ENCODE peak calls at places on chromosomes 13 and 19, in four cellular contexts. W is HCT116, F is SK-N-SH, J is K562. O is an unnamed sample.

GRCh38 chr13:49893591-49893990 is 42.5 kb downstream of the SPRYD7 start:
- DNase-seq in W (no peak), F (no peak), J (no peak), O (no peak)

GRCh38 chr13:61777281-61777680 is 361.6 kb upstream of the PCDH20 start:
- DNase-seq in W (no peak), F (peak; percentile 22), J (no peak), O (no peak)

GRCh38 chr19:53977991-53978731 is 13.3 kb upstream of the CACNG6 start:
- DNase-seq in W (peak; percentile 40), F (peak; percentile 93), J (peak; percentile 39), O (no peak)

GRCh38 chr19:39060130-39060529 is 24.0 kb upstream of the ACP7 start:
- DNase-seq in W (no peak), F (no peak), J (no peak), O (no peak)

GRCh38 chr19:13799669-13800068 is 4.4 kb downstream of the ZSWIM4 start:
- DNase-seq in W (no peak), F (no peak), J (no peak), O (no peak)

GRCh38 chr19:41407271-41407670 is 9.7 kb downstream of the BCKDHA start:
- DNase-seq in W (no peak), F (no peak), J (no peak), O (no peak)

GRCh38 chr19:35495107-35496064 is 5.1 kb upstream of the KRTDAP start:
- DNase-seq in W (peak; percentile 35), F (peak; percentile 87), J (peak; percentile 94), O (peak; percentile 81)

GRCh38 chr13:42041684-42042035 is 6.8 kb upstream of the DGKH start:
- DNase-seq in W (no peak), F (peak; percentile 75), J (peak; percentile 8), O (peak; percentile 74)

GRCh38 chr19:39590265-39590664 is 12.1 kb upstream of the LGALS13 start:
- DNase-seq in W (no peak), F (no peak), J (no peak), O (no peak)

GRCh38 chr13:44899967-44900366 is 89.3 kb downstream of the NUFIP1 start:
- DNase-seq in W (no peak), F (peak; percentile 43), J (no peak), O (peak; percentile 57)

GRCh38 chr13:78060966-78061365 is 142.3 kb upstream of the EDNRB start:
- DNase-seq in W (no peak), F (no peak), J (no peak), O (no peak)

GRCh38 chr13:111291908-111292307 is 28.5 kb upstream of the TEX29 start:
- DNase-seq in W (no peak), F (no peak), J (no peak), O (no peak)

GRCh38 chr19:2244122-2244411 is 5.1 kb upstream of the AMH start:
- DNase-seq in W (no peak), F (no peak), J (no peak), O (no peak)

GRCh38 chr19:1211494-1212234 is 6.1 kb downstream of the STK11 start:
- DNase-seq in W (no peak), F (no peak), J (peak; percentile 56), O (peak; percentile 16)

GRCh38 chr13:50580684-50581305 is 262.7 kb downstream of the DLEU7 start:
- DNase-seq in W (no peak), F (no peak), J (no peak), O (no peak)

GRCh38 chr19:37519890-37520289 is 13.2 kb downstream of the ZNF793 start:
- DNase-seq in W (no peak), F (no peak), J (no peak), O (no peak)

GRCh38 chr19:21850636-21851255 is 14.8 kb upstream of the ZNF43 start:
- DNase-seq in W (no peak), F (no peak), J (no peak), O (no peak)

GRCh38 chr13:41588899-41589298 is 131.5 kb downstream of the RGCC start:
- DNase-seq in W (peak; percentile 8), F (no peak), J (peak; percentile 41), O (no peak)

GRCh38 chr13:110559429-110559943 is 2.0 kb downstream of the RAB20 start:
- DNase-seq in W (no peak), F (no peak), J (no peak), O (peak; percentile 70)

GRCh38 chr13:43905435-43906031 is 25.8 kb downstream of the LACC1 start:
- DNase-seq in W (peak; percentile 58), F (peak; percentile 63), J (peak; percentile 22), O (peak; percentile 23)

GRCh38 chr19:55212447-55212846 is 3.1 kb upstream of the PTPRH start:
- DNase-seq in W (peak; percentile 72), F (no peak), J (peak; percentile 66), O (peak; percentile 33)

GRCh38 chr13:30192320-30193093 is 114.8 kb downstream of the KATNAL1 start:
- DNase-seq in W (no peak), F (peak; percentile 14), J (no peak), O (no peak)

GRCh38 chr13:111324736-111325135 is 4.3 kb downstream of the TEX29 start:
- DNase-seq in W (no peak), F (no peak), J (no peak), O (no peak)

GRCh38 chr19:18543814-18544475 is 572 bp upstream of the FKBP8 start:
- DNase-seq in W (peak; percentile 76), F (no peak), J (peak; percentile 90), O (peak; percentile 86)

GRCh38 chr19:18539372-18539771 is 4.0 kb downstream of the FKBP8 start:
- DNase-seq in W (no peak), F (no peak), J (peak; percentile 7), O (no peak)

GRCh38 chr19:18542936-18543813 is at the start of gene FKBP8:
- DNase-seq in W (peak; percentile 65), F (peak; percentile 99), J (peak; percentile 94), O (peak; percentile 86)

GRCh38 chr19:18541258-18541991 is 1.9 kb downstream of the FKBP8 start:
- DNase-seq in W (no peak), F (no peak), J (peak; percentile 9), O (no peak)

DNA sequence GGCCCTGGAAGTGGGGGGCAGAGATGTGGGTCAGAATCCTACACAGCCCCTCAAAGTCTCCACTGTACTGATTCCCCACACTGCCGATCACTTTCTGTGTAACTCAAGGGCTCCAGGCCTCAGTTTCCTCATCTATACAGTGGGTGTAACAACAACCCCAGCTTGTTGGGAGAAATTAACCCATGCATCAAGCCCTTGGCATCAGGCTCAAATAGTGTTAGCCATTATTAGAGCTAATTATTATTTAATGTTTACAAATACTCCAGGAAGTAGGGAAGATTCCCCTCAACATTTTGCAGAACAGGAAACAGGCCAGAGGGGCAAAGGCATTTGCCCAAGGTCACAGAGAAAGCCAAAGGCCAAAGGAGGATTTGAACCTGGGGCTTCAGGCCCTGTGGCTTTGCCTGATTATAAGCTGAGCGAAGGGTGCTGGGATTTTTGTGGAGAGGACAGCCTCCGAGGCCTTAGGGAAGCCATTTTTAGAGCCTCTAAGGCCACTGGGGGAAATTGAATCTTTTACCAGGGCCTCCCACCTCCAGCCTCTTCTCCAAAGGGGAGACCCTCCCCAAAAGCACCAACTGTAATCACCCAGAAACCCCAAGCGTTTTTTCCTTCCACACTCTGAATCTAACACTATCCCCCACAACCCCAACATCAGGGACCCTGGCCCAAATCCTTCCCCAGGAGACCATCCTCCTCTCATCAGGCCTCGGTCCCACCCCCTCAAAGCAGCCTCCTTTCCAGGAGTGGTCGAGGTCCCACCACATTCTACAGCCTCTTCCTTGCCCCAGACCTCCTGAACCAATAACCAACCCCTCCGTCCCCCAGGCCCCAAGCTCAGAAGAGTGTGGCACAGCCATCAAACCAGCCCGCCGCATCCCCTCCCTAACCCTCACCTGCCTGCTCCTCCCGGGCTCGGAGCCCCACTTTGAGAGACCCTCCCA is 1.1 kb downstream of the FKBP8 start:
- DNase-seq in W (no peak), F (no peak), J (peak; percentile 16), O (no peak)
- TF ChIP-seq JUND in W (no peak), F (no peak), J (no peak), O (no peak)

GRCh38 chr13:33697936-33698335 is 120.0 kb upstream of the RFC3 start:
- DNase-seq in W (no peak), F (no peak), J (no peak), O (no peak)
- TF ChIP-seq JUND in W (no peak), F (no peak), J (no peak), O (no peak)

GRCh38 chr13:52067237-52067636 is 42.7 kb downstream of the UTP14C start:
- DNase-seq in W (peak; percentile 6), F (no peak), J (no peak), O (no peak)
- TF ChIP-seq JUND in W (no peak), F (no peak), J (no peak), O (no peak)

DNA sequence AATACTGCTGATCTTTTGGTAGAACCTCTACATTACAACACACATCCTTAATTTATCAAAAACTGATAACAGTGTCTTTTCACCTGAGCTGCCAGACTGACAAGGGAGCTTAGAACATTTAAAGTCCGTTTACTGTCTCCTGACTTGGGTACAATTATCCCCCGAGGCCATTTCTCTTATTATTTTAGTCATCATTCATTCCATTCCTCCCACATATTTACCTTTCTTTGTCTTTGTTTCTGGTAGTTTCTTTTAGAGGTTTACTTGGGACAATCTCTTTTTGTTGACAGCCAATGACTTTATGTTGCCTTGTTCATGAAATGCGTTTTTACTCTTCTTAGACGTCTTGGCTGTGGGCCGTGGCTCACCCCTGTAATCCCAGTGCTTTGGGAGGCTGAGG is 186.9 kb downstream of the PCCA start:
- DNase-seq in W (no peak), F (no peak), J (no peak), O (peak; percentile 54)
- TF ChIP-seq JUND in W (no peak), F (no peak), J (no peak), O (no peak)

GRCh38 chr13:46168341-46168740 is 13.6 kb downstream of the LCP1 start:
- DNase-seq in W (no peak), F (no peak), J (no peak), O (no peak)
- TF ChIP-seq JUND in W (no peak), F (no peak), J (no peak), O (no peak)

DNA sequence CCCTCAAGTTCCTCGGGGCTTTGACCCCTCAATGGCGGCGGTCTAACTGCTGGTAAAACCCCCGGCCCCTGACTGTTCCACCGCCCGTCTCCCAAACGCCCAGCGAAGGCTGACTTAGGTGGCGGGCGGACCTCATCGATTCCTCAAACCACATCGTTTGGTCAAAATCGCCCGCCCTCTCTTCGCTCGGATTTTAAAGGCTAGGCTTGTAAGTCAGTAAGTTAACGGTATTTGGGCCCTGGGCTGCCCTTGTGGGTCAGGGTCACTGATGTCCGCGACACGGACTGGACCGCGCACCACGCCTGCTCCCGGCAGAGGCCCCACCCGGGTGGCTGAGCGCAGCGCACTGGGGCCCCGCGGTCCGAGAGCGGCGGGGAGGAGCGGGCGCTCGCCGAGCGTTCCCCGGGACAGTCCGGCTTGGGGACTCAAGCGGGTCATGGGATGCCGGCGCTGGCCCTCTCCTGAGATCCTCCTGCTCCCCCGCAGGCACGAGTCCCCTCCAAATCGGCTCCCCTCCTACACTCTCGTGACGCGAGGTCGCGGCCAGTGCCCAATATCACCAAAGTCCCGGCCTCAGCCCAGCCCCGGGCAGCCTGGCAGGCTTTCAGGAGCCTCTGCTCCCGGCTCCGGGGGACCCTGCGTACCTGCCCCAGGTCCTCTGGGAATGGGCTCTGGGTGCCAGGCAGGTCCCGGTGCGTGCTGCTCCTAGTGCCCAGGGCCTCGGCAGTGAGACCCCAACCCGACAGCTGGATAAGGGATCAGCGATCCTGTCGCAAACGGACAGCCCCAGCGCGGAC is 990 bp downstream of the FLT1 start:
- DNase-seq in W (no peak), F (peak; percentile 28), J (no peak), O (no peak)
- TF ChIP-seq JUND in W (no peak), F (no peak), J (no peak), O (no peak)

GRCh38 chr19:30444253-30444671 is 72.1 kb downstream of the ZNF536 start:
- DNase-seq in W (no peak), F (no peak), J (no peak), O (no peak)
- TF ChIP-seq JUND in W (no peak), F (no peak), J (no peak), O (no peak)